ENCODE peak calls at places on chromosome 11, in four cellular contexts. One of them, this sample, is unnamed.

GRCh38 chr11:35629511-35629910 is 11.3 kb downstream of the FJX1 start:
- DNase-seq in mesenchymal stem cell: peak; percentile 44
- DNase-seq in IMR-90: no peak
- DNase-seq in H1: no peak
- DNase-seq in this sample: no peak

GRCh38 chr11:122711831-122712378 is 56.4 kb downstream of the UBASH3B start:
- DNase-seq in IMR-90: no peak
- DNase-seq in H1: no peak
- DNase-seq in mesenchymal stem cell: peak; percentile 56
- DNase-seq in this sample: no peak

GRCh38 chr11:77118971-77119370 is 9.1 kb upstream of the MYO7A start:
- DNase-seq in IMR-90: no peak
- DNase-seq in H1: no peak
- DNase-seq in mesenchymal stem cell: no peak
- DNase-seq in this sample: no peak

GRCh38 chr11:64848214-64848778 is 3.8 kb upstream of the CDC42BPG start:
- DNase-seq in IMR-90: no peak
- DNase-seq in H1: no peak
- DNase-seq in mesenchymal stem cell: no peak
- DNase-seq in this sample: no peak

GRCh38 chr11:60971520-60971919 is at the start of gene CD6:
- DNase-seq in H1: no peak
- DNase-seq in IMR-90: no peak
- DNase-seq in mesenchymal stem cell: no peak
- DNase-seq in this sample: no peak

GRCh38 chr11:112128483-112129121 is 35.3 kb downstream of the IL18 start:
- DNase-seq in IMR-90: peak; percentile 85
- DNase-seq in mesenchymal stem cell: peak; percentile 89
- DNase-seq in H1: no peak
- DNase-seq in this sample: peak; percentile 48

GRCh38 chr11:1549355-1550330 is 22.4 kb downstream of the DUSP8 start:
- DNase-seq in H1: no peak
- DNase-seq in IMR-90: no peak
- DNase-seq in mesenchymal stem cell: no peak
- DNase-seq in this sample: no peak

GRCh38 chr11:1301220-1302000 is 8.0 kb downstream of the TOLLIP start:
- DNase-seq in IMR-90: no peak
- DNase-seq in H1: no peak
- DNase-seq in mesenchymal stem cell: no peak
- DNase-seq in this sample: no peak

GRCh38 chr11:91248199-91248807 is 976.3 kb upstream of the FAT3 start:
- DNase-seq in H1: no peak
- DNase-seq in mesenchymal stem cell: peak; percentile 40
- DNase-seq in IMR-90: peak; percentile 53
- DNase-seq in this sample: peak; percentile 69

GRCh38 chr11:35963911-35964310 is 20.0 kb downstream of the LDLRAD3 start:
- DNase-seq in H1: no peak
- DNase-seq in mesenchymal stem cell: no peak
- DNase-seq in IMR-90: no peak
- DNase-seq in this sample: no peak

GRCh38 chr11:118933486-118933885 is 7.8 kb upstream of the BCL9L start:
- DNase-seq in IMR-90: peak; percentile 16
- DNase-seq in mesenchymal stem cell: peak; percentile 13
- DNase-seq in H1: no peak
- DNase-seq in this sample: no peak

GRCh38 chr11:130633466-130633865 is 185.0 kb downstream of the ADAMTS15 start:
- DNase-seq in H1: no peak
- DNase-seq in IMR-90: peak; percentile 67
- DNase-seq in mesenchymal stem cell: peak; percentile 24
- DNase-seq in this sample: no peak

DNA sequence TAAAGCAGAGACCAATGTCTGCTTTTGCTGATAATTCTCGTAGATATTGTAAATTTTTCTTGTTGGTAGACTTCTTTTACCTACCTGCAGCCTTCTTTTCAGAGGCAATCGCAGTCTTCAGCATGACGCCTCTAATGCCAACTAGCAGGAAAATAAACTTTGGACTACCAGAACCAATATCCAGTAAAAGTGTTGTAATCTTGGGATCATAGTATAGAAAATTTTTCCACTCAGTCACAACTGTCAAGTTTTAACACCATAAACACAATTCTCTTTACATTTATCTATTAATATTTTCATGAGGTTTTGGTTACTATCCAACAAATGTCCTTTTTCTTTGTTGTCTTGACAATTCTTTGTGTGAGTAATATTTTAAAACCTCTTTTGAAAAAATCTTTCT is 2.3 kb downstream of the DEPDC7 start:
- DNase-seq in IMR-90: no peak
- DNase-seq in mesenchymal stem cell: no peak
- DNase-seq in H1: no peak
- DNase-seq in this sample: no peak
- H3K9ac ChIP-seq in IMR-90: no peak overlapping the region
- H3K9ac ChIP-seq in mesenchymal stem cell: no peak overlapping the region
- H3K9ac ChIP-seq in H1: no peak overlapping the region
- H3K9ac ChIP-seq in this sample: no peak overlapping the region

GRCh38 chr11:115148691-115149090 is 355.5 kb downstream of the CADM1 start:
- DNase-seq in H1: no peak
- DNase-seq in IMR-90: no peak
- DNase-seq in mesenchymal stem cell: no peak
- DNase-seq in this sample: no peak

GRCh38 chr11:115145316-115145715 is 358.9 kb downstream of the CADM1 start:
- DNase-seq in H1: no peak
- DNase-seq in IMR-90: no peak
- DNase-seq in mesenchymal stem cell: no peak
- DNase-seq in this sample: no peak

GRCh38 chr11:115148101-115148500 is 356.1 kb downstream of the CADM1 start:
- DNase-seq in IMR-90: no peak
- DNase-seq in H1: no peak
- DNase-seq in mesenchymal stem cell: no peak
- DNase-seq in this sample: no peak

GRCh38 chr11:115146425-115146824 is 357.8 kb downstream of the CADM1 start:
- DNase-seq in IMR-90: no peak
- DNase-seq in H1: no peak
- DNase-seq in mesenchymal stem cell: no peak
- DNase-seq in this sample: no peak

GRCh38 chr11:115147243-115147807 is 356.9 kb downstream of the CADM1 start:
- DNase-seq in mesenchymal stem cell: no peak
- DNase-seq in H1: no peak
- DNase-seq in IMR-90: no peak
- DNase-seq in this sample: no peak
- H4K91ac ChIP-seq in mesenchymal stem cell: no peak overlapping the region
- H4K91ac ChIP-seq in H1: no peak overlapping the region
- H4K91ac ChIP-seq in IMR-90: no peak overlapping the region
- H4K91ac ChIP-seq in this sample: no peak overlapping the region

DNA sequence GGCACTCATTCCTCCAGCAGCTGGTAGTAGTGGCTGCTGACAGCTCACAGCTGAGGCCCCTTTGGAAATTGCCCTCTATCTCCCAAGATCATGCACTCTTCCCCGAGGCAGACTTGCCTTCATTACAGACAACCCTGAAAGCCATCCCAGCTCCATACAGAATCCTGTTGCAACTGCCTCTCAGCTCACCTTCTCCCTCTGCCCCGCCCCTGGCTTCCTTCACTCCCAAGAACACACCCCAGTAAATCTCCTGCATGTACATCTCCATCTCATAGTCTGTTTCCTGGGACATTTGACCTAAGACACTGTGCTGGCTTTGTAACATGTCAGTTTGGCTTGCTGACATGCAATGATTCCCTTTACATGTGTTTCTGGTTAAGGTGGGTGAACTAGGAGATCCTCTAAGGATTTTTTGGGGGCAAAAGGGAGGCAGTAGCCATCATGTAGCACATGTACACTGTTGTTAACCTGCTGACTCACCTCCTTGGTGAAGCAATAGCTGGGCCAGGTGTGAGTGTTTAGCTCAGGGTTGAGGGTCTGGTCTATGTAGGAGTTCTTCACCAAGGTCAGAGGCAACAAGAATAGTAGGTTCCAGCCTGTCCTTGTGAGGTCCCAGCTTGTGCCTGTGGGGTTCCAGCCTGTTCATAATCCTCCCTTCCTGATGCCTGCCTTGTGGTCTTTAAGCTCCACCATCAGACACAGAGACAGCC is 179.6 kb downstream of the CSNK2A3 start:
- DNase-seq in H1: no peak
- DNase-seq in mesenchymal stem cell: no peak
- DNase-seq in IMR-90: no peak
- DNase-seq in this sample: peak; percentile 42
- H3K9ac ChIP-seq in H1: no peak overlapping the region
- H3K9ac ChIP-seq in mesenchymal stem cell: no peak overlapping the region
- H3K9ac ChIP-seq in IMR-90: no peak overlapping the region
- H3K9ac ChIP-seq in this sample: no peak overlapping the region

GRCh38 chr11:8011981-8012444 is 24.9 kb downstream of the EIF3F start:
- DNase-seq in H1: no peak
- DNase-seq in mesenchymal stem cell: peak; percentile 86
- DNase-seq in IMR-90: peak; percentile 95
- DNase-seq in this sample: no peak

GRCh38 chr11:8006349-8006977 is 19.3 kb downstream of the EIF3F start:
- DNase-seq in mesenchymal stem cell: peak; percentile 74
- DNase-seq in H1: no peak
- DNase-seq in IMR-90: peak; percentile 71
- DNase-seq in this sample: peak; percentile 71

GRCh38 chr11:8008212-8008611 is 21.1 kb downstream of the EIF3F start:
- DNase-seq in IMR-90: no peak
- DNase-seq in mesenchymal stem cell: no peak
- DNase-seq in H1: no peak
- DNase-seq in this sample: no peak

GRCh38 chr11:8011383-8011782 is 24.2 kb downstream of the EIF3F start:
- DNase-seq in H1: no peak
- DNase-seq in mesenchymal stem cell: no peak
- DNase-seq in IMR-90: no peak
- DNase-seq in this sample: no peak

DNA sequence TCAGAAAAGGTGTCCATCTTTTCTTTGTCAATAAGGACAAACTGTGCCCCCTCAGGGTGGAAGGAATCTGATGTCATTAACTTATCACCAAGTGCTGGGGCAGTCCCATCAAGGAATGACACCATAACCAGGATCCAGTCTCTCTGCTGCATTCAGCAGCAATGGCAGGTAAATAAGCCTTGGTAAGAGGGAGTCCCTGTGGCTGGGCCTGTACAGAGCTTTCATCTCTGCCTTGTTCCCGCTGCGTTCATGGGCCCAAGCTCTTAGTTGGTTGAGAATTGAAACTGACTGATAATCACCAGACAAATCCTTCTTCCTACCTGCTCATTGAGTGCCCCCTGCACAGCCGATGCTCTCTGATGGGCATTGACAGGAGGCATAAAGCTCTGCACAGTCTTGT is 22.7 kb downstream of the EIF3F start:
- DNase-seq in IMR-90: no peak
- DNase-seq in H1: no peak
- DNase-seq in mesenchymal stem cell: no peak
- DNase-seq in this sample: no peak
- H4K91ac ChIP-seq in IMR-90: no peak overlapping the region
- H4K91ac ChIP-seq in H1: no peak overlapping the region
- H4K91ac ChIP-seq in mesenchymal stem cell: no peak overlapping the region
- H4K91ac ChIP-seq in this sample: no peak overlapping the region

GRCh38 chr11:125414121-125414520 is 81.9 kb downstream of the FEZ1 start:
- DNase-seq in mesenchymal stem cell: no peak
- DNase-seq in IMR-90: no peak
- DNase-seq in H1: no peak
- DNase-seq in this sample: no peak

GRCh38 chr11:125413226-125413625 is 82.8 kb downstream of the FEZ1 start:
- DNase-seq in IMR-90: no peak
- DNase-seq in mesenchymal stem cell: no peak
- DNase-seq in H1: no peak
- DNase-seq in this sample: no peak

GRCh38 chr11:125423247-125423849 is 72.7 kb downstream of the FEZ1 start:
- DNase-seq in IMR-90: no peak
- DNase-seq in H1: no peak
- DNase-seq in mesenchymal stem cell: no peak
- DNase-seq in this sample: no peak

GRCh38 chr11:125416993-125417935 is 78.8 kb downstream of the FEZ1 start:
- DNase-seq in IMR-90: no peak
- DNase-seq in mesenchymal stem cell: no peak
- DNase-seq in H1: no peak
- DNase-seq in this sample: no peak

GRCh38 chr11:125418396-125418795 is 77.7 kb downstream of the FEZ1 start:
- DNase-seq in mesenchymal stem cell: no peak
- DNase-seq in IMR-90: no peak
- DNase-seq in H1: no peak
- DNase-seq in this sample: no peak
- H3K9ac ChIP-seq in mesenchymal stem cell: no peak overlapping the region
- H3K9ac ChIP-seq in IMR-90: no peak overlapping the region
- H3K9ac ChIP-seq in H1: no peak overlapping the region
- H3K9ac ChIP-seq in this sample: no peak overlapping the region

This sample was measured in trophoblast cell.